ENCODE peak calls at places on chromosomes 16 and 17, in nine cellular contexts. K is body of pancreas; X is CD4-positive, alpha-beta T cell; D is esophagus muscularis mucosa; C is astrocyte of the spinal cord; U is tibial artery; W is fibroblast of pulmonary artery; O is activated CD8-positive, alpha-beta T cell treated with anti-CD3 and anti-CD28 coated beads for 36 hours; M is fibroblast of the aortic adventitia. L is an unnamed sample.

GRCh38 chr16:86214326-86215232 is 295.7 kb upstream of the FOXF1 start:
- DNase-seq in K (no peak), X (no peak), D (no peak), C (no peak), U (no peak), W (no peak), O (no peak), M (peak), L (no peak)

GRCh38 chr17:46809110-46809571 is 9.4 kb downstream of the WNT3 start:
- DNase-seq in K (no peak), X (no peak), D (no peak), C (no peak), U (no peak), W (no peak), O (no peak), M (no peak), L (no peak)

GRCh38 chr16:89602273-89602951 is 11.0 kb upstream of the DPEP1 start:
- DNase-seq in K (no peak), X (peak), D (no peak), C (peak), U (no peak), W (peak), O (peak), M (peak), L (peak)

GRCh38 chr17:14289162-14289561 is 11.7 kb upstream of the HS3ST3B1 start:
- DNase-seq in K (no peak), X (no peak), D (peak), C (no peak), U (no peak), W (no peak), O (no peak), M (no peak), L (no peak)

GRCh38 chr17:1485748-1486376 is 6.6 kb downstream of the MYO1C start:
- DNase-seq in K (peak), X (peak), D (no peak), C (peak), U (peak), W (peak), O (peak), M (peak), L (peak)

GRCh38 chr17:3641717-3642486 is 5.3 kb downstream of the CTNS start:
- DNase-seq in K (no peak), X (no peak), D (no peak), C (no peak), U (no peak), W (no peak), O (no peak), M (no peak), L (no peak)

GRCh38 chr17:57211010-57211411 is 45.3 kb upstream of the MSI2 start:
- DNase-seq in K (no peak), X (no peak), D (peak), C (no peak), U (no peak), W (no peak), O (no peak), M (no peak), L (no peak)

GRCh38 chr17:694239-694638 is 20.4 kb downstream of the VPS53 start:
- DNase-seq in K (peak), X (no peak), D (no peak), C (peak), U (no peak), W (peak), O (no peak), M (peak), L (no peak)

GRCh38 chr17:28598389-28598788 is 436 bp downstream of the SPAG5 start:
- DNase-seq in K (no peak), X (no peak), D (no peak), C (no peak), U (no peak), W (no peak), O (no peak), M (no peak), L (no peak)

GRCh38 chr16:64234200-64234599 is 887.7 kb downstream of the CDH11 start:
- DNase-seq in K (no peak), X (no peak), D (no peak), C (no peak), U (no peak), W (no peak), O (no peak), M (no peak), L (no peak)

GRCh38 chr16:29315916-29316517 is 90.5 kb downstream of the NPIPB11 start:
- DNase-seq in K (no peak), X (no peak), D (no peak), C (no peak), U (no peak), W (no peak), O (no peak), M (no peak), L (no peak)

GRCh38 chr17:48593840-48594411 is 347 bp upstream of the HOXB5 start:
- DNase-seq in K (peak), X (peak), D (no peak), C (peak), U (peak), W (peak), O (peak), M (peak), L (peak)

GRCh38 chr16:79451196-79451816 is 149.2 kb downstream of the MAF start:
- DNase-seq in K (no peak), X (no peak), D (no peak), C (no peak), U (no peak), W (no peak), O (no peak), M (no peak), L (no peak)

GRCh38 chr17:81049973-81050551 is 15.1 kb downstream of the BAIAP2 start:
- DNase-seq in K (peak), X (no peak), D (no peak), C (peak), U (peak), W (no peak), O (no peak), M (no peak), L (no peak)

GRCh38 chr16:16830973-16831372 is 452.0 kb downstream of the NPIPA7 start:
- DNase-seq in K (no peak), X (no peak), D (no peak), C (no peak), U (no peak), W (no peak), O (no peak), M (no peak), L (no peak)

GRCh38 chr17:13114601-13115024 is 96.8 kb upstream of the ELAC2 start:
- DNase-seq in K (peak), X (no peak), D (no peak), C (peak), U (no peak), W (peak), O (peak), M (peak), L (peak)

GRCh38 chr16:28951410-28951943 is 740 bp downstream of the NFATC2IP start:
- DNase-seq in K (no peak), X (no peak), D (no peak), C (no peak), U (no peak), W (no peak), O (peak), M (no peak), L (no peak)

GRCh38 chr17:7425756-7426155 is 340 bp downstream of the SPEM2 start:
- DNase-seq in K (no peak), X (no peak), D (no peak), C (no peak), U (no peak), W (no peak), O (no peak), M (no peak), L (no peak)

GRCh38 chr16:73228649-73229048 is 180.7 kb upstream of the ZFHX3 start:
- DNase-seq in K (no peak), X (no peak), D (no peak), C (peak), U (no peak), W (peak), O (no peak), M (peak), L (no peak)

DNA sequence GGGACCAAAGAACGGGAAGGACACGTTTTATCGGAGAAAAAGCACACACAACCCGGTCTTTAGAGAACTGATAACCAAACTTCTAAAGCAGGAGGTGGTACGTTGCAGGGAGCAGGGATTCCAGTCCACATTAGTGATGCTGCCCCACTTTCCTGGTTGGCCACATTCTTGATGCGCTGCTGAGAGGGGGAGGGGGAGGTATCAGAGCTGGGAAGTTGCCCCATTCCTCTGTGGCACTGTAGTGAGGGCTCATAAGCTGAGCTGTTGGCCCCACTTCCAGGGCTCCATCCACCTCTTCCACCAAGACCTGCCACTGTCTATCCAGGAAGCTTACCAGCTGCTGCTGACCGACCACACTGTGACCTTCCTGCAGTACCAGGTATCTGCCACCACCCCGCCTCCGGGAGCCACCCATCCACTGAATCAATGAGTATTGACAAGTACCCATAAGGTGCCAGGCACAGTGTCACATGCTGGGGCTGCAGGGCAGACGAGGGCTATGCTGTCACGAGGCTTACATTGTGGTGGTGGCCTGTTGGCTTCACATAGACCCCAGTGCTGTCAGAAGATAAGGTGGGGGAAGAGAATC is 1.0 kb downstream of the TSEN54 start:
- DNase-seq in K (no peak), X (no peak), D (no peak), C (no peak), U (no peak), W (no peak), O (peak), M (no peak), L (no peak)
- TF ChIP-seq CTCF in K (no peak), X (peak), D (no peak), C (no peak), U (no peak), W (no peak), O (no peak), M (peak), L (no peak)

GRCh38 chr16:60203525-60204124 is 1469.5 kb upstream of the GOT2 start:
- DNase-seq in K (no peak), X (no peak), D (no peak), C (peak), U (no peak), W (peak), O (no peak), M (no peak), L (no peak)
- TF ChIP-seq CTCF in K (no peak), X (no peak), D (peak), C (peak), U (peak), W (peak), O (peak), M (no peak), L (no peak)

DNA sequence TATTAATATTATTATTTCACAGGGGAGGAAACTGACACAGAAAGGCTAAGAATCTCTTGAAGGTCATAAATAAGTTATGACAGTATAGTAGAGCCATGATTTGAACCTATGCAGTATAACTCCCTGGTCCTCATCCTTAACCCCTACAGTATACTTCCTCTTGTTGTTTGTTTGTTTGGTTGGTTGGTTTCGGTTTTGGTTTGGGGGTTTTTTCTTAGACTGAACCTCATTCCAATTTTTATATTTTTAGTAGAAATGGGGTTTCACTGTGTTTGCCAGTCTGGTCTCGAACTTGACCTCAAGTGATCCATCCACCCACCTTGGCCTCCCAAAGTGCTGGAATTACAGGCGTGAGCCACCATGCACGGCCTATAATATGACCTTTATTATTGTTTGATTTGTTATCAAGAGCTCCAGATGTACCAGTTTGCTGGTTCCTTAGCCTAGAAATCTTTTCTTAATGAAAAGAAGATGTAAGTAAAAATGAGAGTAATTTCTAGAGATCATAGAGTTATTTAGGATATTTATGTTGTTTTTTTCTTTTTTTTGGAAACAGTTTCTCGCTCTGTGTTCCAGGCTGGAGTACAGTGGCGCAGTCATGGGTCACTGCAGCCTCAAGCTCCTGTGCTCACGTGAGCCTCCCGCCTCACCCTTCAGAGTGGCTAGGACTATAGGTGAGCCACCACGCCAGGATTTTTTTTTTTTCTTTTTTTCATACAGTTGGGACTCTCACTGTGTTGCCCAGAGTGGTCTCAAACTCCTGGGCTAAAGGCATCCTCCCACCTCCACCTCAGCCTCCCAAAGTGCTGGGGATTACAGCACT is 4.9 kb downstream of the PRR11 start:
- DNase-seq in K (no peak), X (no peak), D (no peak), C (no peak), U (no peak), W (peak), O (no peak), M (peak), L (no peak)
- TF ChIP-seq CTCF in K (no peak), X (no peak), D (no peak), C (no peak), U (no peak), W (no peak), O (no peak), M (no peak), L (no peak)

DNA sequence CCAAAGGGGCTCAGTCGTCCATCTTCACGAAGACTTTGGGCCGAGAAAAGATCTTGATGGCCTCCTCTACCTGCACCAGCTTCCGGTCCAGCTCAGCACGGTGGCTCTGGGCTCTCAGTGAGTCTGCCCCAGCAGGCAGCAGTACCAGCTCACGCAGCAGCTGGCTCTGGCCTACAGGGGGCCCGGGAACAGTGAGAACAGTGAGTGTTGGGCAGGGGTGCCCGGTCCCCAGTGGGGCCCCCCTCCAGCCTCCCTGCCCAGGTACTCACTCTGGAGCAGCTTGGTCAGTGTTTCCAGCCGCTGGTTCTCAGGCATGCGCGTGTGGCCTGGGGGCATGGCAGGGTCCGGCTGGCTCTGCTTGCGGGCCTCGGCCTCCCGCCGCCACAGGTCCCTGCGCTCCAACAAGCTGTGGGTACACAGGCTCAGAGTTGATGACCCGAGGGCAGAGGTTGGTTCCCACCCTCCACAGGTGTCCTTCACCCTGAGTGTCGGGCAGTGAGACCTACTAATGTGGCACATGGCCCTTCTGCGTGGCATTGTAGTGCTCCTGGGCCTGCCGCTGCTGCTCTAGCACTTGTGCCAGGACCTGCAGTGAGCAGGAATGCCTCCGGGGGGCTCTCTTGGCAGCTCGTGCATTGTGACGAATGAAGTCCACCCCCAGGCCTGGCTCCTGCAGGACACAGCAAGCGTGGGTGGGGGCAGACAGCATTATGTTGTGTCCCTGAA is 2.6 kb downstream of the PARD6A start:
- DNase-seq in K (peak), X (no peak), D (no peak), C (no peak), U (no peak), W (no peak), O (peak), M (no peak), L (no peak)
- TF ChIP-seq CTCF in K (no peak), X (no peak), D (no peak), C (peak), U (no peak), W (peak), O (peak), M (peak), L (no peak)

GRCh38 chr16:78437352-78437968 is 338.0 kb downstream of the WWOX start:
- DNase-seq in K (peak), X (no peak), D (peak), C (peak), U (no peak), W (peak), O (peak), M (no peak), L (peak)
- TF ChIP-seq CTCF in K (peak), X (peak), D (peak), C (peak), U (peak), W (peak), O (peak), M (peak), L (peak)

GRCh38 chr17:50499270-50499669 is 9.0 kb upstream of the MYCBPAP start:
- DNase-seq in K (no peak), X (no peak), D (no peak), C (no peak), U (no peak), W (no peak), O (no peak), M (no peak), L (no peak)

GRCh38 chr17:50499722-50500121 is 8.5 kb upstream of the MYCBPAP start:
- DNase-seq in K (no peak), X (no peak), D (no peak), C (no peak), U (no peak), W (no peak), O (no peak), M (no peak), L (no peak)

GRCh38 chr17:50502643-50502990 is 5.6 kb upstream of the MYCBPAP start:
- DNase-seq in K (no peak), X (no peak), D (no peak), C (no peak), U (no peak), W (no peak), O (no peak), M (no peak), L (no peak)

GRCh38 chr17:50501906-50502642 is 6.2 kb upstream of the MYCBPAP start:
- DNase-seq in K (no peak), X (no peak), D (no peak), C (no peak), U (no peak), W (no peak), O (no peak), M (no peak), L (no peak)

DNA sequence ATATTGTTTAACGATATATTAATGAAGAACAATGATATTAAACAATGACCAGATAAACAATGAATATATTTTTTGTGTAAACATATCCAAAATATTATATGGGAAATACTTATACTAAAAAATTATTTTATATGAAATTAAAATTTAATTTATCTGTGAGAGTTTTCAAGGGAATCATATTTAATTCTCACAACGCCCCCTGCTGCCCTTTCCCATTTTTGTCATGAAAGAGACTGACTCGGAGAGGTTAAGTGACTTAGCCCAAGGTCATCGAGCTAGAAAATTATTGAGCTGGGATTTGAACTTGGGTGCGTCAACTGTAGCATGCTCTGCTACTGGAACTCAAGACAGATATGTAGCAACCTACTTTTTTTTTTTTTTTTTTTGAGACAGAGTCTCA is 7.2 kb upstream of the MYCBPAP start:
- DNase-seq in K (peak), X (no peak), D (no peak), C (no peak), U (peak), W (no peak), O (peak), M (peak), L (no peak)
- TF ChIP-seq CTCF in K (no peak), X (peak), D (no peak), C (peak), U (no peak), W (peak), O (peak), M (peak), L (peak)

GRCh38 chr17:63697341-63698286 is 2.3 kb downstream of the LIMD2 start:
- DNase-seq in K (peak), X (peak), D (no peak), C (no peak), U (no peak), W (peak), O (peak), M (peak), L (peak)
- TF ChIP-seq CTCF in K (peak), X (peak), D (no peak), C (peak), U (peak), W (peak), O (peak), M (peak), L (peak)

GRCh38 chr17:27540300-27541105 is 84.3 kb downstream of the KSR1 start:
- DNase-seq in K (peak), X (no peak), D (peak), C (peak), U (peak), W (peak), O (no peak), M (peak), L (no peak)
- TF ChIP-seq CTCF in K (no peak), X (no peak), D (no peak), C (no peak), U (no peak), W (no peak), O (no peak), M (no peak), L (no peak)

L was measured in GM20000.